ENCODE peak calls at places on chromosomes 12 and 14, in ten cellular contexts. One of them, this sample, is unnamed.

GRCh38 chr14:77012193-77012592 is 16.3 kb downstream of the IRF2BPL start:
- DNase-seq in DND-41: no peak
- DNase-seq in cardiac muscle cell: no peak
- DNase-seq in pancreas: no peak
- DNase-seq in dermis blood vessel endothelial cell: no peak
- DNase-seq in AG09309: no peak
- DNase-seq in spleen: no peak
- DNase-seq in activated CD4-positive, alpha-beta T cell treated with anti-CD3 and anti-CD28 coated beads, Interleukin-2, amount 50 U/mL, for 1 hour: no peak
- DNase-seq in GM03348: no peak
- DNase-seq in GM18507: no peak
- DNase-seq in this sample: no peak

GRCh38 chr12:128387811-128388422 is 120.9 kb downstream of the TMEM132C start:
- DNase-seq in DND-41: peak; percentile 16
- DNase-seq in cardiac muscle cell: peak; percentile 80
- DNase-seq in pancreas: peak; percentile 86
- DNase-seq in dermis blood vessel endothelial cell: peak; percentile 1
- DNase-seq in AG09309: no peak
- DNase-seq in spleen: no peak
- DNase-seq in activated CD4-positive, alpha-beta T cell treated with anti-CD3 and anti-CD28 coated beads, Interleukin-2, amount 50 U/mL, for 1 hour: no peak
- DNase-seq in GM03348: no peak
- DNase-seq in GM18507: peak; percentile 20
- DNase-seq in this sample: peak; percentile 30

GRCh38 chr12:112843272-112843671 is 51.7 kb downstream of the RPH3A start:
- DNase-seq in DND-41: no peak
- DNase-seq in cardiac muscle cell: no peak
- DNase-seq in pancreas: no peak
- DNase-seq in dermis blood vessel endothelial cell: no peak
- DNase-seq in AG09309: no peak
- DNase-seq in spleen: no peak
- DNase-seq in activated CD4-positive, alpha-beta T cell treated with anti-CD3 and anti-CD28 coated beads, Interleukin-2, amount 50 U/mL, for 1 hour: no peak
- DNase-seq in GM03348: no peak
- DNase-seq in GM18507: no peak
- DNase-seq in this sample: no peak

GRCh38 chr14:24481622-24482324 is 26.3 kb downstream of the CMA1 start:
- DNase-seq in DND-41: peak; percentile 30
- DNase-seq in cardiac muscle cell: peak; percentile 52
- DNase-seq in pancreas: peak; percentile 54
- DNase-seq in dermis blood vessel endothelial cell: peak; percentile 63
- DNase-seq in AG09309: no peak
- DNase-seq in spleen: peak; percentile 83
- DNase-seq in activated CD4-positive, alpha-beta T cell treated with anti-CD3 and anti-CD28 coated beads, Interleukin-2, amount 50 U/mL, for 1 hour: peak; percentile 45
- DNase-seq in GM03348: peak; percentile 69
- DNase-seq in GM18507: peak; percentile 64
- DNase-seq in this sample: no peak

GRCh38 chr12:124740691-124741137 is 123.0 kb downstream of the SCARB1 start:
- DNase-seq in DND-41: peak; percentile 44
- DNase-seq in cardiac muscle cell: no peak
- DNase-seq in pancreas: no peak
- DNase-seq in dermis blood vessel endothelial cell: peak; percentile 91
- DNase-seq in AG09309: no peak
- DNase-seq in spleen: no peak
- DNase-seq in activated CD4-positive, alpha-beta T cell treated with anti-CD3 and anti-CD28 coated beads, Interleukin-2, amount 50 U/mL, for 1 hour: no peak
- DNase-seq in GM03348: no peak
- DNase-seq in GM18507: no peak
- DNase-seq in this sample: no peak

GRCh38 chr12:639988-640387 is 23.3 kb downstream of the NINJ2 start:
- DNase-seq in DND-41: no peak
- DNase-seq in cardiac muscle cell: no peak
- DNase-seq in pancreas: no peak
- DNase-seq in dermis blood vessel endothelial cell: peak; percentile 50
- DNase-seq in AG09309: no peak
- DNase-seq in spleen: no peak
- DNase-seq in activated CD4-positive, alpha-beta T cell treated with anti-CD3 and anti-CD28 coated beads, Interleukin-2, amount 50 U/mL, for 1 hour: no peak
- DNase-seq in GM03348: no peak
- DNase-seq in GM18507: no peak
- DNase-seq in this sample: no peak

GRCh38 chr12:6096527-6096926 is 27.9 kb downstream of the VWF start:
- DNase-seq in DND-41: no peak
- DNase-seq in cardiac muscle cell: no peak
- DNase-seq in pancreas: no peak
- DNase-seq in dermis blood vessel endothelial cell: no peak
- DNase-seq in AG09309: no peak
- DNase-seq in spleen: no peak
- DNase-seq in activated CD4-positive, alpha-beta T cell treated with anti-CD3 and anti-CD28 coated beads, Interleukin-2, amount 50 U/mL, for 1 hour: no peak
- DNase-seq in GM03348: no peak
- DNase-seq in GM18507: no peak
- DNase-seq in this sample: no peak

GRCh38 chr14:54650331-54651017 is 83.5 kb downstream of the SAMD4A start:
- DNase-seq in DND-41: no peak
- DNase-seq in cardiac muscle cell: no peak
- DNase-seq in pancreas: no peak
- DNase-seq in dermis blood vessel endothelial cell: peak; percentile 91
- DNase-seq in AG09309: no peak
- DNase-seq in spleen: no peak
- DNase-seq in activated CD4-positive, alpha-beta T cell treated with anti-CD3 and anti-CD28 coated beads, Interleukin-2, amount 50 U/mL, for 1 hour: no peak
- DNase-seq in GM03348: peak; percentile 57
- DNase-seq in GM18507: no peak
- DNase-seq in this sample: peak; percentile 19

GRCh38 chr12:95446511-95446910 is 27.4 kb upstream of the METAP2 start:
- DNase-seq in DND-41: no peak
- DNase-seq in cardiac muscle cell: peak; percentile 62
- DNase-seq in pancreas: peak; percentile 58
- DNase-seq in dermis blood vessel endothelial cell: peak; percentile 23
- DNase-seq in AG09309: no peak
- DNase-seq in spleen: no peak
- DNase-seq in activated CD4-positive, alpha-beta T cell treated with anti-CD3 and anti-CD28 coated beads, Interleukin-2, amount 50 U/mL, for 1 hour: no peak
- DNase-seq in GM03348: peak; percentile 49
- DNase-seq in GM18507: no peak
- DNase-seq in this sample: no peak

GRCh38 chr12:99427104-99427503 is 220.4 kb upstream of the GARIN6 start:
- DNase-seq in DND-41: no peak
- DNase-seq in cardiac muscle cell: no peak
- DNase-seq in pancreas: no peak
- DNase-seq in dermis blood vessel endothelial cell: no peak
- DNase-seq in AG09309: no peak
- DNase-seq in spleen: no peak
- DNase-seq in activated CD4-positive, alpha-beta T cell treated with anti-CD3 and anti-CD28 coated beads, Interleukin-2, amount 50 U/mL, for 1 hour: no peak
- DNase-seq in GM03348: no peak
- DNase-seq in GM18507: no peak
- DNase-seq in this sample: no peak

GRCh38 chr14:104924421-104925213 is at the start of gene PLD4:
- DNase-seq in DND-41: no peak
- DNase-seq in cardiac muscle cell: no peak
- DNase-seq in pancreas: peak; percentile 37
- DNase-seq in dermis blood vessel endothelial cell: no peak
- DNase-seq in AG09309: no peak
- DNase-seq in spleen: peak; percentile 79
- DNase-seq in activated CD4-positive, alpha-beta T cell treated with anti-CD3 and anti-CD28 coated beads, Interleukin-2, amount 50 U/mL, for 1 hour: no peak
- DNase-seq in GM03348: no peak
- DNase-seq in GM18507: no peak
- DNase-seq in this sample: no peak

GRCh38 chr12:21823581-21823980 is 49.1 kb upstream of the KCNJ8 start:
- DNase-seq in DND-41: no peak
- DNase-seq in cardiac muscle cell: no peak
- DNase-seq in pancreas: no peak
- DNase-seq in dermis blood vessel endothelial cell: no peak
- DNase-seq in AG09309: no peak
- DNase-seq in spleen: peak; percentile 70
- DNase-seq in activated CD4-positive, alpha-beta T cell treated with anti-CD3 and anti-CD28 coated beads, Interleukin-2, amount 50 U/mL, for 1 hour: no peak
- DNase-seq in GM03348: no peak
- DNase-seq in GM18507: no peak
- DNase-seq in this sample: no peak

GRCh38 chr14:23119362-23120327 is 590 bp upstream of the CEBPE start:
- DNase-seq in DND-41: peak; percentile 13
- DNase-seq in cardiac muscle cell: no peak
- DNase-seq in pancreas: no peak
- DNase-seq in dermis blood vessel endothelial cell: no peak
- DNase-seq in AG09309: no peak
- DNase-seq in spleen: peak; percentile 85
- DNase-seq in activated CD4-positive, alpha-beta T cell treated with anti-CD3 and anti-CD28 coated beads, Interleukin-2, amount 50 U/mL, for 1 hour: peak; percentile 30
- DNase-seq in GM03348: no peak
- DNase-seq in GM18507: peak; percentile 12
- DNase-seq in this sample: no peak

GRCh38 chr12:117412465-117413190 is 51.2 kb upstream of the NOS1 start:
- DNase-seq in DND-41: no peak
- DNase-seq in cardiac muscle cell: no peak
- DNase-seq in pancreas: no peak
- DNase-seq in dermis blood vessel endothelial cell: no peak
- DNase-seq in AG09309: no peak
- DNase-seq in spleen: no peak
- DNase-seq in activated CD4-positive, alpha-beta T cell treated with anti-CD3 and anti-CD28 coated beads, Interleukin-2, amount 50 U/mL, for 1 hour: no peak
- DNase-seq in GM03348: no peak
- DNase-seq in GM18507: no peak
- DNase-seq in this sample: no peak

GRCh38 chr14:63045612-63046320 is 508 bp upstream of the KCNH5 start:
- DNase-seq in DND-41: no peak
- DNase-seq in cardiac muscle cell: peak; percentile 68
- DNase-seq in pancreas: peak; percentile 65
- DNase-seq in dermis blood vessel endothelial cell: peak; percentile 8
- DNase-seq in AG09309: no peak
- DNase-seq in spleen: no peak
- DNase-seq in activated CD4-positive, alpha-beta T cell treated with anti-CD3 and anti-CD28 coated beads, Interleukin-2, amount 50 U/mL, for 1 hour: no peak
- DNase-seq in GM03348: peak; percentile 57
- DNase-seq in GM18507: no peak
- DNase-seq in this sample: no peak

GRCh38 chr14:70873627-70874026 is 33.6 kb upstream of the PCNX1 start:
- DNase-seq in DND-41: no peak
- DNase-seq in cardiac muscle cell: no peak
- DNase-seq in pancreas: no peak
- DNase-seq in dermis blood vessel endothelial cell: peak; percentile 27
- DNase-seq in AG09309: no peak
- DNase-seq in spleen: no peak
- DNase-seq in activated CD4-positive, alpha-beta T cell treated with anti-CD3 and anti-CD28 coated beads, Interleukin-2, amount 50 U/mL, for 1 hour: peak; percentile 6
- DNase-seq in GM03348: no peak
- DNase-seq in GM18507: no peak
- DNase-seq in this sample: no peak

GRCh38 chr12:118617922-118618450 is 241.6 kb downstream of the SUDS3 start:
- DNase-seq in DND-41: no peak
- DNase-seq in cardiac muscle cell: no peak
- DNase-seq in pancreas: no peak
- DNase-seq in dermis blood vessel endothelial cell: no peak
- DNase-seq in AG09309: no peak
- DNase-seq in spleen: no peak
- DNase-seq in activated CD4-positive, alpha-beta T cell treated with anti-CD3 and anti-CD28 coated beads, Interleukin-2, amount 50 U/mL, for 1 hour: no peak
- DNase-seq in GM03348: no peak
- DNase-seq in GM18507: no peak
- DNase-seq in this sample: no peak

GRCh38 chr12:122009741-122010140 is 11.9 kb upstream of the BCL7A start:
- DNase-seq in DND-41: no peak
- DNase-seq in cardiac muscle cell: no peak
- DNase-seq in pancreas: no peak
- DNase-seq in dermis blood vessel endothelial cell: no peak
- DNase-seq in AG09309: no peak
- DNase-seq in spleen: peak; percentile 77
- DNase-seq in activated CD4-positive, alpha-beta T cell treated with anti-CD3 and anti-CD28 coated beads, Interleukin-2, amount 50 U/mL, for 1 hour: no peak
- DNase-seq in GM03348: no peak
- DNase-seq in GM18507: no peak
- DNase-seq in this sample: no peak

GRCh38 chr14:72638021-72638420 is 255.9 kb downstream of the DPF3 start:
- DNase-seq in DND-41: no peak
- DNase-seq in cardiac muscle cell: no peak
- DNase-seq in pancreas: no peak
- DNase-seq in dermis blood vessel endothelial cell: peak; percentile 56
- DNase-seq in AG09309: peak; percentile 72
- DNase-seq in spleen: no peak
- DNase-seq in activated CD4-positive, alpha-beta T cell treated with anti-CD3 and anti-CD28 coated beads, Interleukin-2, amount 50 U/mL, for 1 hour: no peak
- DNase-seq in GM03348: peak; percentile 72
- DNase-seq in GM18507: no peak
- DNase-seq in this sample: no peak